ENCODE peak calls at places on chromosomes 7 and 10, in nine cellular contexts. T is psoas muscle, I is colonic mucosa, B is NT2/D1, N is cardiac muscle cell, L is IMR-90, S is fibroblast of lung, H is left ventricle myocardium inferior, X is OCI-LY7. M is an unnamed sample. For H3K4me1 and H3K9me3, the result is how much of the 10 kb centered on the place peaks cover.

GRCh38 chr7:28078036-28078901 is 102.3 kb downstream of the JAZF1 start:
- DNase-seq in I (peak), T (no peak), B (peak), H (no peak), N (peak), X (peak), L (peak), S (peak), M (no peak)

GRCh38 chr7:140284062-140284461 is 107.3 kb upstream of the KDM7A start:
- DNase-seq in B (no peak), S (peak), X (no peak), L (no peak), I (no peak), T (no peak), H (no peak), N (no peak), M (no peak)

GRCh38 chr10:132508497-132509443 is 28.8 kb upstream of the INPP5A start:
- DNase-seq in I (no peak), N (no peak), S (no peak), B (no peak), T (peak), X (no peak), L (no peak), H (peak), M (peak)

GRCh38 chr7:113698556-113699220 is 220.1 kb downstream of the PPP1R3A start:
- DNase-seq in I (no peak), N (peak), L (peak), X (peak), H (no peak), S (peak), B (peak), T (no peak), M (no peak)

GRCh38 chr10:124743188-124744046 is 761 bp downstream of the FAM53B start:
- DNase-seq in T (peak), S (peak), B (no peak), L (no peak), X (peak), I (peak), H (no peak), N (peak), M (no peak)

GRCh38 chr7:69162931-69163330 is 435.3 kb upstream of the AUTS2 start:
- DNase-seq in H (no peak), N (no peak), L (no peak), B (no peak), X (no peak), T (no peak), I (no peak), S (peak), M (no peak)

GRCh38 chr7:791481-791880 is 40.8 kb upstream of the SUN1 start:
- DNase-seq in S (no peak), I (no peak), T (no peak), B (no peak), N (no peak), H (no peak), X (no peak), L (no peak), M (no peak)

GRCh38 chr7:124692420-124692819 is 73.2 kb downstream of the GPR37 start:
- DNase-seq in T (no peak), S (peak), L (peak), X (no peak), N (no peak), B (no peak), I (no peak), H (no peak), M (no peak)

GRCh38 chr10:71371750-71372166 is 25.0 kb upstream of the CDH23 start:
- DNase-seq in S (no peak), X (peak), H (no peak), L (no peak), N (no peak), T (no peak), B (no peak), I (no peak), M (no peak)

GRCh38 chr7:121366852-121367431 is 29.2 kb downstream of the FAM3C start:
- DNase-seq in I (no peak), L (peak), T (no peak), X (peak), S (peak), H (no peak), B (no peak), N (peak), M (no peak)

GRCh38 chr7:94823952-94824351 is 83.4 kb upstream of the PPP1R9A start:
- DNase-seq in L (peak), X (no peak), I (no peak), H (no peak), B (no peak), S (peak), N (no peak), T (no peak), M (no peak)

GRCh38 chr7:91945476-91945875 is 4.8 kb downstream of the AKAP9 start:
- DNase-seq in S (peak), T (no peak), N (no peak), I (no peak), X (no peak), H (no peak), B (no peak), L (peak), M (no peak)

GRCh38 chr7:84950836-84951235 is 236.0 kb downstream of the SEMA3D start:
- DNase-seq in I (no peak), H (no peak), T (no peak), N (no peak), L (peak), B (no peak), S (peak), X (no peak), M (no peak)

GRCh38 chr7:146655928-146656797 is 539.6 kb downstream of the CNTNAP2 start:
- DNase-seq in L (no peak), N (no peak), I (no peak), H (no peak), S (peak), B (no peak), T (no peak), X (no peak), M (no peak)

GRCh38 chr7:69373171-69374035 is 224.9 kb upstream of the AUTS2 start:
- DNase-seq in X (peak), L (no peak), S (peak), T (no peak), I (no peak), N (no peak), H (no peak), B (no peak), M (no peak)

GRCh38 chr7:549103-549890 is 29.7 kb upstream of the PDGFA start:
- DNase-seq in L (no peak), N (no peak), B (no peak), S (no peak), X (no peak), T (peak), I (no peak), H (no peak), M (peak)

GRCh38 chr10:12741255-12741915 is 260.1 kb downstream of the CCDC3 start:
- DNase-seq in S (no peak), I (no peak), X (no peak), N (no peak), H (peak), T (peak), L (no peak), B (no peak), M (no peak)

GRCh38 chr10:104273899-104274575 is 5.1 kb downstream of the GSTO2 start:
- DNase-seq in N (no peak), B (no peak), S (no peak), I (no peak), X (no peak), H (no peak), T (no peak), L (no peak), M (no peak)
- H3K4me1 ChIP-seq in N (under half), B (under half), S (under half), I (under half), X (under half), H (under half), T (under half), L (under half), M (under half)

DNA sequence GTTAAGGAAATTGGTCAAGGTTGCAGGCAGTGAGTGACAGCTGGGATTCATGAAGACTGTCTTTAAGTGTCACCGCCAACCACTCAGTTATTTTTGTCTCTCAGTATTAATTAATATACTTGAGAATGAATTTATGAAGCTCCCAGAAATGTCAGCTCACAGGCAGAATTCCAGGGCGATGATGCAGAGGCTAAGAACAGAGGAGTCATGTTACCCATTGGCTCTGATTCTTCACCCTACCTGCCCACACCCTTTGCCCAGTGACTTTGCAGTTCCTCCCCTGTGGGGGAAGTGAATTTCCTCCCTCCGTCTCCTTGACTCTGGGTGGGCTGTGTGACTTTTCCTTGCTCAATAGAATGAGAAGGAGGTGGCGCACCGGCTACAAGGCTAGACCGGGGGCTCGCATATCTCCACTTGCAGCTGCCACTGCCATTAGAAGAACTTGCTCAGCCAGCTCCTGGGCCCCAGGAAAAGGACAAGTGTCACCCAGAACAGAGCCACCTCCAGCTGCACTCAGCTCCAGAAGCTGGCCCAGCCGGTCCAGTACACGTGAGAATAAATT is 157.1 kb upstream of the PRKCQ start:
- DNase-seq in L (peak), S (peak), B (no peak), T (peak), X (no peak), N (peak), H (no peak), I (no peak), M (no peak)
- H3K4me3 ChIP-seq in L (no peak), S (no peak), B (no peak), T (peak), X (no peak), N (no peak), H (peak), I (no peak), M (no peak)

GRCh38 chr10:95437669-95438068 is 123.5 kb downstream of the SORBS1 start:
- DNase-seq in I (no peak), S (no peak), X (no peak), H (peak), T (no peak), B (no peak), L (no peak), N (no peak), M (no peak)
- H3K9me3 ChIP-seq in I (under half), S (under half), X (under half), H (under half), T (under half), B (under half), L (under half), N (under half), M (under half)

GRCh38 chr7:118078015-118078414 is 105.9 kb upstream of the LSM8 start:
- DNase-seq in I (no peak), L (no peak), N (no peak), B (no peak), S (no peak), X (no peak), T (no peak), H (no peak), M (no peak)
- H3K4me1 ChIP-seq in I (under half), L (under half), N (under half), B (under half), S (under half), X (under half), T (under half), H (under half), M (under half)

DNA sequence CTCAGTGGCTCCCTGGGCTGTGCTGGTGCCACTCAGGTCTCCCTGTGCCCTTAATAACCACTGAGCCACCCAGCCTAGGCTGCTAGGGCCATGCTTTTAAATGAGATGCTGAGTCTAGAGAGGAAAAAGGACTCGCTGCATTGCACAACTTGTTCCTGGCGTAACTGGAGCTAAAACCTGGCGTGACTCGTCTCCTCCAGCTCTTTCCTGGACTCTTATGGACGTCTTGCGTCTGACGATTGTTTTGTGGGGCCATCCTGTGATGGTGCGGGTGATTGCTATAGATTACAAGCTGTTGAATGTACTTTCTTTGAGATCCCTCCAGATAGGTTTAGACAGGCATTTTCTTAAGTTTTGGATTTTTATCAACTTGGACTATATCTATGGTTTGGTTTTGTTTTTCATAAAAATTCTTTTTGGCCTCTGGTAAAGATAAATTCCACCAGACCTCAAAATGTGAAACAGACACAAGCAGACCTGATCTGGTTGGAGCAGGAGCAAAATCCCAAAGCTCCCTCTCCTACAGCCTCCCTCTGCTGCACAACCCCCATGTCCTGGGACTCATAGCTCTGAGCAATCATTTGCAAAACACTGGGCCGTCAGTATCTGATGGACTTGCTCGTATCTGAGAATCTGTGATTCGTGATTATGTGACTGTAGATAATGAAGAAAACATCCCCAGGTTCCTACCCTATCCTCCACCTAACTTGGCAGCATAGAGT is 230.3 kb downstream of the ARHGAP12 start:
- DNase-seq in L (peak), S (peak), T (peak), H (peak), X (no peak), N (no peak), I (peak), B (no peak), M (no peak)
- H3K4me3 ChIP-seq in L (no peak), S (peak), T (peak), H (peak), X (no peak), N (no peak), I (no peak), B (no peak), M (no peak)

GRCh38 chr7:4205828-4206227 is 476.3 kb upstream of the FOXK1 start:
- DNase-seq in L (no peak), X (no peak), H (no peak), N (no peak), I (no peak), T (no peak), S (no peak), B (no peak), M (peak)
- H3K9me3 ChIP-seq in L (under half), X (under half), H (under half), N (under half), I (under half), T (under half), S (under half), B (under half), M (under half)

GRCh38 chr10:118816471-118817168 is 61.9 kb upstream of the CACUL1 start:
- DNase-seq in B (no peak), S (no peak), H (no peak), I (no peak), N (no peak), X (no peak), T (no peak), L (no peak), M (no peak)
- H3K4me1 ChIP-seq in B (under half), S (under half), H (under half), I (under half), N (under half), X (under half), T (under half), L (under half), M (under half)

GRCh38 chr7:6056616-6057015 is 25.4 kb downstream of the ANKRD61 start:
- DNase-seq in H (no peak), N (no peak), X (no peak), S (no peak), L (no peak), T (no peak), B (no peak), I (no peak), M (no peak)

GRCh38 chr7:6057316-6058128 is 26.3 kb downstream of the ANKRD61 start:
- DNase-seq in S (peak), H (no peak), L (no peak), T (no peak), B (no peak), I (no peak), N (no peak), X (no peak), M (no peak)
- H3K4me3 ChIP-seq in S (peak), H (peak), L (peak), T (peak), B (peak), I (peak), N (peak), X (peak), M (no peak)